ENCODE peak calls at places on chromosomes 3 and 15, in four cellular contexts. E is epithelial cell of esophagus, G is GM06990, A is progenitor cell of endocrine pancreas. F is an unnamed sample.

GRCh38 chr3:154112146-154112545 is 9.0 kb upstream of the ARHGEF26 start:
- DNase-seq in E (no peak), G (no peak), A (no peak), F (no peak)

GRCh38 chr3:8658326-8659212 is 14.0 kb upstream of the SSUH2 start:
- DNase-seq in A (peak), E (peak), G (peak), F (peak)

GRCh38 chr3:3799173-3800075 is at the start of gene LRRN1:
- DNase-seq in E (peak), A (peak), G (peak), F (peak)

GRCh38 chr15:41933771-41934170 is 38.6 kb downstream of the EHD4 start:
- DNase-seq in A (no peak), G (no peak), E (peak), F (no peak)

GRCh38 chr3:156150434-156151066 is 30.2 kb downstream of the KCNAB1 start:
- DNase-seq in G (no peak), A (no peak), E (peak), F (peak)

GRCh38 chr3:48057521-48057920 is 41.3 kb upstream of the MAP4 start:
- DNase-seq in G (no peak), A (no peak), E (no peak), F (no peak)

GRCh38 chr3:45948409-45948808 is 5.1 kb downstream of the CXCR6 start:
- DNase-seq in E (no peak), A (no peak), G (no peak), F (no peak)

GRCh38 chr15:89087066-89087829 is 1.0 kb upstream of the ABHD2 start:
- DNase-seq in E (no peak), G (no peak), A (no peak), F (no peak)

GRCh38 chr3:77254967-77255831 is 215.3 kb downstream of the ROBO2 start:
- DNase-seq in E (peak), A (peak), G (no peak), F (peak)

GRCh38 chr3:72665701-72666443 is 182.4 kb downstream of the SHQ1 start:
- DNase-seq in G (no peak), A (no peak), E (peak), F (peak)

GRCh38 chr3:13199899-13200451 is 126.7 kb upstream of the IQSEC1 start:
- DNase-seq in G (no peak), A (no peak), E (no peak), F (no peak)

GRCh38 chr3:72957303-72957702 is 39.3 kb upstream of the PPP4R2 start:
- DNase-seq in G (no peak), E (no peak), A (peak), F (no peak)

GRCh38 chr15:85100186-85100937 is 118.7 kb downstream of the PDE8A start:
- DNase-seq in G (no peak), A (no peak), E (peak), F (no peak)

GRCh38 chr3:31770822-31771326 is 210.2 kb downstream of the OSBPL10 start:
- DNase-seq in E (peak), A (no peak), G (no peak), F (no peak)

GRCh38 chr3:193335031-193335430 is 43.5 kb downstream of the ATP13A5 start:
- DNase-seq in E (peak), G (no peak), A (no peak), F (no peak)

GRCh38 chr3:157120071-157120892 is 39.7 kb downstream of the CCNL1 start:
- DNase-seq in A (peak), G (no peak), E (no peak), F (no peak)

DNA sequence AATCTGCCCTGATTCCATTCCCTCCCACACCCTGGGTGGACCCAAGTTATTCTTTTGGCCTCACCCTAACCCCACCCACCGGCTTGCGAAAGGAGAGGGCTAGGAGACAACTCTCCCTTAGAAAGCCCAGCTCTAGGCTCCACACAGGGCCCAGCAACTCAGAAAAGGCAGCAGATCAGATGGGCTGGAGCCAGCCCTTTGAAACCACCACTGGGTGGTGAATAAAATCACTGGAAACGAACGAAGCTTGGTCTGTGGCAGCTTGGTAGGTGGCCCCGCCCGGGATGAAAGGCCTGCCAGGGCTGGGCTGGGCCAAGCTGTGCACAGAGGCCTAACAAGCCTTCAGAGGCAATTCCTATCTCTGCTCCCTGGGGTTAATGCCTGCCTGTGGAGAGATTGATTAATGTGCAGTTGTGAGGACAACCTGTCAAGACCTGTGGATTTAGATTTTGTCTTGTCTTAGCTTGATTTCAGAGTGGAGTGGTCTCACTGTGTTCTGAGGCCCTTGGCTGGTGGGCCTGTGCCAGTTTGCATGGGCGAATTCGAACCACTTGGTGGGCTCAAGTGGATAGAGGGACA is 38.8 kb downstream of the BHLHE40 start:
- DNase-seq in A (no peak), E (peak), G (no peak), F (no peak)
- TF ChIP-seq CTCF in A (no peak), E (no peak), G (no peak), F (no peak)

DNA sequence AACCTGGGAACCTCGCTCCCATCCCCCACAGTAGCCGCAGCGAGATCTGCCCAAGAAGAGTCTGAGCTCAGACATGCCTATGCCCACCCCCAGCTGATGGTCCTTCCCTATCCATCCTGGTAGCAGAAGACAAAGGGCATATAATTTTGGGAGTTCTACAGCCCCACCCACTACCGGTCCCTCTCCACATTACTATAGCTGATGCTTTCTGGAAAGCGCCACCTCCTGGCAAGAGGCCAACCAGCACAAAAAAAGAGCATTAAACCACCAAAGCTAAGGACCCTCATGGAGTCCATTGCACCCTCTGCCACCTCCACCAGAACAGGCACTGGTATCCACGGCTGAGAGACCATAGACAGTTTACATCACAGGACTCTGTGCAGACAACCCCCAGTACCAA is 168.4 kb downstream of the MEGF11 start:
- DNase-seq in G (no peak), E (no peak), A (no peak), F (no peak)
- TF ChIP-seq CTCF in G (peak), E (no peak), A (no peak), F (no peak)

GRCh38 chr3:24192004-24192403 is 246.9 kb downstream of the NR1D2 start:
- DNase-seq in E (no peak), G (no peak), A (no peak), F (no peak)
- TF ChIP-seq CTCF in E (no peak), G (no peak), A (no peak), F (no peak)

DNA sequence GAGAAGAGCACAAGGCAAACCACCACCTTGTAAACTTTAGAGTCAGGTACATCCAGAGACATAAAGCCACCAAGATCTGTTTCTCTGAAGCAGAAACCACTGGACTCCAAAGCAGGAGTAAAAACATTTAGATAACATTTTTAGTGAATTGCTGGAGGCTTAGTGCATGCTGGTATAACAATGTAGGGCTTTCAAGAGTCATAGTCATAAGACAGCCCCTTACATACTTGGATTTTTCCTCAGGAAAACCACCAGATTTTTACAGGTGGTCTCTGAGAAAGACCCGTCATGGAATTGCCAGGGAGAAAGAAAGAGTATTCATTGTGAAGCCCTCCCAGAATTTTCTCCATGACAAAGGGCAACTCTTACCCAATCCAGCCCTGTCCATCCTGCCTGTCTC is 434.5 kb upstream of the NAALADL2 start:
- DNase-seq in G (no peak), E (no peak), A (no peak), F (no peak)
- TF ChIP-seq CTCF in G (no peak), E (no peak), A (no peak), F (no peak)

DNA sequence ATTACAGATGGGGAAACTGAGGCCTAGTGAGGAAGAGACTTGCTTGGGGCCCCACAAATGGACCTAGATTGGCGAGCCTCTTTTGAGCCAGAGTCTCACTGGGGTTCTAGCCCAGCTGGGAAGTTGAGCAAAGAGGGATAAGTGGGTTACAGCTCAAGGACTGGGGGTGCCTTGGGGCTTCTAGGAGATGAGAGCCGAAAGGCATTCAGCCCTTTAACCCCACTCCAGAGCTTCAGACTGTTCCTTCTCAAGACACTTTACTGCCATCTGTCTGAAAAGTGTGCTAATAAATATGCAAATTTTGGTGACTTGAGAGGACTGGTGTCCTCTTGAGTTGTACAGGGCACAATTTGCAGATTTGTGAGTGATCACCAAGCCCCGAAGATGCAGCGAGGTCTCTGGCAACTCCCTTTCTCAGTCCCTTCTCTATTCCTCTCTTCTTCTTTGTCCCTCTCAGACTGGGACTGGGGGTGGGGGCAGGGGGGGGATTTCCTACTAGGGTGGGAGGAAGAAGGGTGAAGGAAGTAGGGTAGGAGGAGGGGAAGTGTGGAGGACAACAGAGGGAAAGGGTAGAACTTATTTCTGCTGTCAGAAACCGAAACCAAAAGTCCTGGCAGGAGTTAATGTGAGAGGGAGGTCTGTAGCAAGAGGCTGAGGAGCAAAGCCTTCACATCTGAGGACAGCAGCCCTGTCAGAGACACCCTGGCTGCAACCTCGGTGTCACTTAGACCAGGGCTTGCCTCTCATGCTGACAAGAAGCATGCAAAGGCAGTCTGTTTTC is 16.2 kb upstream of the ANKDD1A start:
- DNase-seq in A (no peak), G (peak), E (no peak), F (peak)
- TF ChIP-seq CTCF in A (no peak), G (peak), E (no peak), F (peak)

GRCh38 chr15:90893175-90894090 is 9.1 kb downstream of the FES start:
- DNase-seq in G (no peak), E (no peak), A (no peak), F (no peak)
- TF ChIP-seq CTCF in G (peak), E (no peak), A (peak), F (no peak)

GRCh38 chr3:185680216-185680615 is 94.1 kb downstream of the SENP2 start:
- DNase-seq in G (no peak), E (no peak), A (no peak), F (no peak)

GRCh38 chr3:185678027-185678426 is 91.9 kb downstream of the SENP2 start:
- DNase-seq in E (no peak), A (no peak), G (no peak), F (no peak)

DNA sequence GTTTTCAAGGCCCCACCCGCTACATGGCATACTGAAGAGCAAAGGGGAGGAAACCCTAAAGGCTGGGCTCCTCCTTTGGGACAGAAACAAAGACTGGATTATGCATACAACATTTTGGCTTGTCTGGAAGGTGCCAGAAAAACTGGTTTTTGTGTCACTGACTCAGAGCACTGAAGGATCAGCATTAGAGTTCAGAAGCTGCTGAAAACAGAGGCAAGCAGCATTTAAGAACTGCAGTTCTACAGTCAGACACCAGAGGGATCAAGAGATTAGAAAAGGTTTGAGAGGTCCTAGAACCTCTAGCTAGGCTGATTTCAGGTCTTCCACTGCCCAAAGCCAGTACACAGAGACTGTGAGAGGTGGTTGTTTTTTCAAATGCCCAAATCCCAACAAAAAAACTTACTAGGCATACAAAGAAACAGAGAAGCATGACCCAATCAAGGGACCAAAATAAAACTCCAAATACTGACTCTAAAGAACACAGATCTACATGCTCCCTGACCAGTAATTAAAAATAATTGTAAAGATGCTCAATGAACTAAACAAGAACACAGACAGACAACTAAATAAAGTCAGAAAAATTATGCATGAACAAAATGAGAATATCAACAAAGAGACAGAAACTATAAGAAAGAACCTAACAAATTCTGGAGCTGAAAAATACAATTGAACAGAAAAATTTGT is 91.2 kb downstream of the SENP2 start:
- DNase-seq in A (no peak), G (no peak), E (peak), F (peak)
- TF ChIP-seq CTCF in A (peak), G (peak), E (peak), F (no peak)